ENCODE peak calls at places on chromosomes 13 and 19, in nine cellular contexts. Y is esophagus squamous epithelium, Z is transverse colon, H is neural progenitor cell, V is fibroblast of the aortic adventitia, M is tibial artery, T is A549, J is AG04450, D is epithelial cell of esophagus. C is an unnamed sample.

GRCh38 chr13:28258401-28258800 is 120.1 kb downstream of the PAN3 start:
- DNase-seq in T (no peak), D (no peak), Y (no peak), Z (no peak), H (no peak), M (no peak), J (no peak), V (no peak), C (no peak)

GRCh38 chr19:52336976-52337375 is 933 bp downstream of the ZNF610 start:
- DNase-seq in Y (no peak), J (no peak), M (no peak), Z (no peak), D (no peak), T (no peak), V (peak; percentile 3), H (peak; percentile 26), C (no peak)

GRCh38 chr19:48881741-48882657 is 9.8 kb downstream of the PPP1R15A start:
- DNase-seq in D (peak; percentile 40), M (no peak), V (no peak), J (no peak), T (no peak), Y (no peak), Z (no peak), H (peak; percentile 74), C (peak; percentile 39)

GRCh38 chr13:48667136-48667535 is 13.4 kb downstream of the CYSLTR2 start:
- DNase-seq in T (no peak), V (no peak), Y (no peak), M (no peak), Z (no peak), H (no peak), J (no peak), D (no peak), C (no peak)

GRCh38 chr19:2055871-2056809 is 5.1 kb upstream of the MKNK2 start:
- DNase-seq in H (no peak), Z (peak; percentile 74), T (no peak), M (peak; percentile 67), Y (no peak), J (no peak), D (peak; percentile 51), V (peak; percentile 89), C (no peak)

GRCh38 chr13:59782696-59783095 is 381.0 kb downstream of the DIAPH3 start:
- DNase-seq in V (no peak), T (no peak), M (no peak), Z (no peak), H (no peak), J (no peak), Y (no peak), D (no peak), C (no peak)

GRCh38 chr19:35715981-35716734 is 1.6 kb upstream of the KMT2B start:
- DNase-seq in J (no peak), M (peak; percentile 42), Z (no peak), Y (no peak), H (peak; percentile 17), V (no peak), D (no peak), T (peak; percentile 90), C (no peak)

GRCh38 chr19:5447700-5448311 is 7.4 kb upstream of the ZNRF4 start:
- DNase-seq in H (no peak), J (no peak), Z (no peak), T (no peak), V (no peak), M (no peak), Y (no peak), D (peak; percentile 10), C (no peak)

GRCh38 chr13:99407906-99408702 is 93.2 kb upstream of the TM9SF2 start:
- DNase-seq in V (no peak), H (no peak), Y (no peak), D (no peak), J (no peak), Z (no peak), M (no peak), T (no peak), C (no peak)

GRCh38 chr19:20503536-20503935 is 62.0 kb downstream of the ZNF737 start:
- DNase-seq in M (no peak), H (no peak), T (no peak), Z (no peak), Y (no peak), J (no peak), D (peak; percentile 72), V (peak; percentile 8), C (no peak)

GRCh38 chr13:23701646-23702045 is 131.4 kb downstream of the TNFRSF19 start:
- DNase-seq in J (no peak), D (no peak), V (peak; percentile 99), Y (no peak), Z (peak; percentile 38), T (no peak), M (peak; percentile 93), H (no peak), C (no peak)

GRCh38 chr13:51269039-51269438 is 46.8 kb downstream of the FAM124A start:
- DNase-seq in M (no peak), J (no peak), H (no peak), Z (no peak), T (no peak), D (no peak), Y (no peak), V (peak; percentile 47), C (no peak)

GRCh38 chr13:101523732-101524131 is 71.3 kb downstream of the ITGBL1 start:
- DNase-seq in H (no peak), D (peak; percentile 45), Y (no peak), V (peak; percentile 70), Z (no peak), M (peak; percentile 60), J (peak; percentile 7), T (no peak), C (no peak)

GRCh38 chr13:23789576-23790346 is 99.4 kb downstream of the MIPEP start:
- DNase-seq in J (no peak), Y (no peak), M (peak; percentile 44), V (peak; percentile 20), D (no peak), T (no peak), H (no peak), Z (no peak), C (no peak)

GRCh38 chr13:113009743-113010509 is 40.9 kb downstream of the MCF2L start:
- DNase-seq in Y (no peak), T (no peak), M (no peak), H (no peak), V (no peak), J (no peak), D (no peak), Z (no peak), C (no peak)
- TF ChIP-seq CTCF in Y (no peak), T (no peak), M (no peak), H (no peak), V (no peak), J (no peak), D (no peak), Z (no peak), C (no peak)

GRCh38 chr19:41376998-41377365 is 649 bp downstream of the TMEM91 start:
- DNase-seq in H (no peak), Y (no peak), M (no peak), D (no peak), Z (no peak), T (no peak), J (no peak), V (no peak), C (no peak)

GRCh38 chr19:41373993-41374392 is 2.3 kb upstream of the TMEM91 start:
- DNase-seq in Z (peak; percentile 79), J (peak; percentile 89), M (peak; percentile 72), Y (no peak), T (no peak), D (peak; percentile 48), V (peak; percentile 92), H (no peak), C (no peak)

GRCh38 chr19:41376241-41376997 is at the start of gene TMEM91:
- DNase-seq in V (peak; percentile 26), Z (peak; percentile 35), J (no peak), D (peak; percentile 53), H (peak; percentile 84), T (no peak), M (peak; percentile 72), Y (no peak), C (no peak)

DNA sequence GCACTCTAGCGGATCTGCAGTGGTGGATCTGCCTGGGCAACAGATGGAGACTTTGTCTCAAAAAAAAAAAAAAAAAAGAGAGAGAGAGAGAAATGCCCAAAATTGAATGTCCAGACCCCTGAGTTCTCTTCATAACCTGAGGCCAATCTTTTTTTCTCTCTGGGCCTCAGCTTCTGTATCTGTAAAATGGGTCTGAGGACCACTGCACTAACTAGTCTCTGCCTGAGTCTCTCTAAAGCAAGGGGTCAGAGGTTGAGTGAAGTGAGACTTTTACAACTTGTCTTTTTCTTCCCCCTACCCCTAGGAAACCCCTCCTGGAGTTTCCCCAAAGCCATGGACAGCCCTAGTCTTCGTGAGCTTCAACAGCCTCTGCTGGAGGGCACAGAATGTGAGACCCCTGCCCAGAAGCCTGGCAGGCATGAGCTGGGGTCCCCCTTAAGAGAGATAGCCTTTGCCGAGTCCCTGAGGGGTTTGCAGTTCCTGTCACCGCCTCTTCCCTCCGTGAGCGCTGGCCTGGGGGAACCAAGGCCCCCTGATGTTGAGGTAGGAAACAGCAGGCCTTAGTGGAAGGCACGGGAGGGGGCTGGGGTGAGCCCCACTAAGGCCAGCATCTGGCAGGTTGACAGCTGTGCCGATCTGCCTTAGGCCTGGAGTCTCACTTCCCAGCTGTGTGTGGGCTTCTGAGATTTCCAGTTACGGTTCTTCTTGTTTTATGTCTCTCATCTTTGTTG is 1.8 kb downstream of the TMEM91 start:
- DNase-seq in M (no peak), Y (no peak), J (no peak), H (peak; percentile 65), Z (no peak), D (no peak), V (no peak), T (no peak), C (no peak)
- TF ChIP-seq CTCF in M (no peak), Y (no peak), J (peak; percentile 35), H (peak; percentile 47), Z (no peak), D (no peak), V (no peak), T (no peak), C (no peak)

DNA sequence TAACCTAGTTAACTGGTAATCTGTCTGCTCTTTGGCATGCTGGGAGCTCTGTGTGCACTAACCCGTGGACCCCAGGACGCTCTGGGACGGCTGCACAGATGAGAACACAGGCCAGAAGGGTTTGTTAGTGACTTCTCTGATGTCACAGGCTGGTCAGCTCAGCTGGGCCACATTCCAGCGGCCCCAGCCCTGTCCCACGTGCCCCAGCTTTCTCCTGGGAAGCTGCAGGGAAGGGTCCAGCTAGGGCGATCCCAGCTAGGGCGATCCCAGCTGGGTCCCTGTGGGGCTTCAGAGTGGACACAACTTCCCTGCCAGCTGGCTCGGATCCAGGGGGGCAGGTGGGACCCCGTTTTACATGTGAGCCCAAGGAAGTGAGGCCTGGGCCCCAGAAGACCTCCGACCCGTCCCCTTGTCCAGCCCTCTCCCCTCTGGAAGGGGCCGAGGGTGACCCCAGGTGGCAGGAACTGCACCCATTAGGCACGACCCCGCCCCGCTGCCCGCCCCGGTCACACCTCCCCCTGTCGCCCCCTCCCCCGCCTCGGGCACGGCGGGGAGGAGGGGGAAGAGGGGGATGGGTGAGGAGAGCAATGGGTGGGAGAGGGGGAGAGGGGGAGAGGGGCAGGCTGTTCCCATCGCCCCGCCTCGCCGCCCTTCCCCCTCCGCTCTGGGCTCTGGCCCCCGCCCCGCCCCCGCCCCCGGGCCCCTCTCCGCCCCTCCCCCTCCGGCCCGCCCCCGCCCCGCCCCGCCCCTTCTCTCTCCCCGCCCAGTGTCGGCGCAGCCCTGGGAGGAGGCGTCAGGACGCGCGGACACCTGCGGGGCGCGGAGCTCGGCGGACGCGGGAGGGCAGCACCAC is 75.2 kb upstream of the MCF2L start:
- DNase-seq in J (no peak), Z (peak; percentile 64), V (peak; percentile 6), D (peak; percentile 23), Y (no peak), M (no peak), H (peak; percentile 92), T (peak; percentile 40), C (no peak)
- TF ChIP-seq CTCF in J (no peak), Z (no peak), V (no peak), D (no peak), Y (no peak), M (no peak), H (no peak), T (no peak), C (no peak)

GRCh38 chr19:3196933-3197205 is 11.1 kb downstream of the NCLN start:
- DNase-seq in Y (no peak), J (no peak), T (no peak), Z (no peak), V (no peak), M (no peak), H (no peak), D (no peak), C (no peak)
- TF ChIP-seq CTCF in Y (no peak), J (no peak), T (no peak), Z (no peak), V (no peak), M (no peak), H (no peak), D (no peak), C (no peak)

C was measured in natural killer cell.